ENCODE peak calls at places on chromosomes 1 and 21, in five cellular contexts. T, B, M, G and A are unnamed samples. For H3K36me3, the result is how much of the 10 kb centered on the place peaks cover.

GRCh38 chr1:16208270-16208987 is 4.0 kb downstream of the ARHGEF19 start:
- DNase-seq in T (no peak), G (no peak), M (peak), B (peak), A (no peak)

GRCh38 chr21:31630062-31630711 is 29.3 kb upstream of the SOD1 start:
- DNase-seq in G (no peak), M (peak), T (no peak), B (no peak), A (no peak)

GRCh38 chr1:82139751-82140468 is 339.2 kb downstream of the ADGRL2 start:
- DNase-seq in G (no peak), M (no peak), T (no peak), B (no peak), A (no peak)

GRCh38 chr1:105793541-105794146 is 1262.8 kb upstream of the PRMT6 start:
- DNase-seq in M (peak), B (no peak), T (no peak), G (no peak), A (no peak)

GRCh38 chr1:53934170-53934765 is 11.2 kb downstream of the IFT25 start:
- DNase-seq in T (no peak), B (no peak), G (no peak), M (no peak), A (no peak)

GRCh38 chr1:19484793-19485361 is 462 bp downstream of the CAPZB start:
- DNase-seq in M (no peak), T (no peak), G (no peak), B (no peak), A (peak)

GRCh38 chr1:35936828-35937227 is 5.9 kb downstream of the AGO3 start:
- DNase-seq in M (no peak), T (no peak), G (no peak), B (no peak), A (no peak)

GRCh38 chr1:21942464-21942863 is 5.4 kb upstream of the HSPG2 start:
- DNase-seq in M (no peak), G (no peak), B (no peak), T (no peak), A (no peak)

GRCh38 chr1:199102239-199102638 is 463.4 kb downstream of the PTPRC start:
- DNase-seq in T (no peak), M (no peak), G (no peak), B (no peak), A (no peak)

GRCh38 chr1:111199881-111200801 is at the start of gene DENND2D:
- DNase-seq in M (peak), B (no peak), T (no peak), G (no peak), A (peak)

GRCh38 chr1:19922015-19922688 is 1.3 kb downstream of the PLA2G2E start:
- DNase-seq in M (no peak), G (no peak), T (no peak), B (no peak), A (no peak)

GRCh38 chr1:40153073-40153770 is 8.0 kb upstream of the RLF start:
- DNase-seq in G (no peak), M (peak), B (no peak), T (no peak), A (no peak)

GRCh38 chr1:165445388-165445787 is 462 bp upstream of the RXRG start:
- DNase-seq in B (no peak), T (no peak), M (no peak), G (no peak), A (no peak)

DNA sequence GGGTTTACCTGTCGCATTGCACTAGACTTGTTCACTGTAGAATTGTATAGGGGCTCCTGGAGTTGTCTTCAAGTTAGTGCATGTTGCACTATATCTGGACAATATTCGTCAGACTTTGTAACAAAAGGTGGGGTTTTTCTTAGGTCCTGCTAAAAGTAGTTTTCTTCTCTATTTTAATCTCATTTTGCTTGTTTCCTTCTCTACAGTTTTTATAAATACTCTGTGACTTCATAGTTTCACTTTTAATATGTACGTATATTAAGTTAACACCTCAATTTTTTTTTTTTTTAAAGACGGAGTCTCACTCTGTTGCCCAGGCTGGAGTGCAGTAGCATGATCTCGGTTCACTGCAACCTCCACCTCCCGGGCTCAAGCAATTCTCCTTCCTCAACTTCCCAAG is 26.5 kb upstream of the MRPS6 start:
- DNase-seq in M (no peak), T (no peak), B (no peak), G (no peak), A (no peak)
- H3K27ac ChIP-seq in M (no peak), T (no peak), B (no peak), G (no peak), A (no peak)

GRCh38 chr21:46357335-46357604 is 33.3 kb downstream of the PCNT start:
- DNase-seq in M (no peak), T (no peak), G (no peak), B (no peak), A (no peak)
- H3K36me3 ChIP-seq in M (under half), T (half or more), G (under half), B (under half), A (half or more)

GRCh38 chr1:205750683-205751651 is 985 bp upstream of the NUCKS1 start:
- DNase-seq in M (no peak), B (no peak), G (no peak), T (no peak), A (no peak)
- H3K27ac ChIP-seq in M (peak), B (peak), G (peak), T (peak), A (peak)

GRCh38 chr1:31915438-31915837 is 22.7 kb downstream of the PTP4A2 start:
- DNase-seq in B (no peak), G (no peak), M (no peak), T (no peak), A (no peak)
- H3K36me3 ChIP-seq in B (under half), G (under half), M (half or more), T (half or more), A (under half)

DNA sequence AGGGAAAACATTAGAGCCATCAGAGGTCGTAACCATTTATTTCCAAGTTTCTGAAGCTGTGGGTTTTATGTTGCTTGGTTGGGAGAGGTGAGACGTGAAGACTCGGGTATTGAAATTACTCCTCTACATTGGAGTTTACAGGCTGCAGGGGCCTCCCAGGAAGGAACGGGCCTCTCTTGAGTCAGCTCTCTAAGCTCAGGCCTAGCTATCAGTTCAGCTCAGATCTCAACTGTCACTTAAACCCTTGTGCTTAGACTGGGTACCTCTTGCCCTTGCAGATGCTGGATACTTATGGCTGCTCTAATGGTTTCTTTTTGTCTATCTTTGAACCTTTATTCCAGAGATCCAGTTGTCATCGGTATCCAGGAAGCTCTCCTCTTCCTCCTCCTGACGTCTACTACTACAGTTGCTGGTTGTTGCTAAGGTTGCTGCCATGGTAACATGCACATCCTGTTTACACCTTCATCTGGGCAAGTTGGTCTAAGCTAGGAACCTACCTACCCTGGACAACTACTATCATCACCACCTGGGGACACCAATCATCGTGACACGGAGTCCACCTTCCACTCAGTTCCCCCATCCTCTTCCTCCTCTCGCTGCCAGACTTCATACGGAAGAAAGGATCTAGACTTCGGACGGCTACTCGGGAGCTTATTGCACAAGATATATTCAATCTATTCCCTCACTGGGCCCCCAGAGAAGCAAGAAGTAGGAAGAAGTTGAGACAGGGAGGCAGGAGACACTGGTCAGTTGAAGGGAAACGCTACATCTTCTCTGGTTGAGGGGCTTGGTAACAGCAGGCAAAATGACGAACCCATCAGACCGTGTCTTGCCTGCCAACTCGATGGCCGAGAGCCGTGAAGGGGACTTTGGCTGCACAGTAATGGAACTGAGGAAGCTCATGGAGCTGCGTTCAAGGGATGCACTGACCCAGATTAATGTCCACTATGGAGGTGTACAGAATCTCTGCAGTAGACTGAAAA is 56.1 kb downstream of the ATP2B4 start:
- DNase-seq in B (no peak), G (no peak), M (no peak), T (no peak), A (no peak)
- H3K27ac ChIP-seq in B (no peak), G (no peak), M (no peak), T (no peak), A (peak)